ENCODE peak calls at places on chromosomes 13 and 19, in six cellular contexts. T is ovary, S is body of pancreas, I is adrenal gland, D is gastrocnemius medialis, A is IMR-90. W is an unnamed sample.

GRCh38 chr19:28020631-28021315 is 1192.2 kb downstream of the UQCRFS1 start:
- DNase-seq in T (no peak), S (no peak), I (no peak), D (no peak), A (no peak), W (no peak)

GRCh38 chr19:41226053-41226873 is 7.2 kb downstream of the AXL start:
- DNase-seq in T (peak), S (peak), I (peak), D (no peak), A (peak), W (peak)

GRCh38 chr19:48636859-48637448 is at the start of gene DBP:
- DNase-seq in T (peak), S (peak), I (peak), D (no peak), A (no peak), W (no peak)

GRCh38 chr13:100440756-100441421 is 147.7 kb downstream of the GGACT start:
- DNase-seq in T (no peak), S (no peak), I (no peak), D (no peak), A (peak), W (no peak)

GRCh38 chr19:44905437-44906160 is at the start of gene APOE:
- DNase-seq in T (peak), S (no peak), I (peak), D (no peak), A (no peak), W (no peak)

GRCh38 chr19:28705008-28705407 is 507.9 kb downstream of the UQCRFS1 start:
- DNase-seq in T (no peak), S (peak), I (no peak), D (no peak), A (peak), W (no peak)

GRCh38 chr13:19713186-19713965 is 69.4 kb downstream of the PSPC1 start:
- DNase-seq in T (no peak), S (no peak), I (no peak), D (no peak), A (peak), W (peak)

GRCh38 chr19:1296575-1297271 is 11.1 kb downstream of the EFNA2 start:
- DNase-seq in T (no peak), S (no peak), I (no peak), D (no peak), A (no peak), W (no peak)

GRCh38 chr19:4780860-4781259 is 10.7 kb upstream of the FEM1A start:
- DNase-seq in T (no peak), S (no peak), I (no peak), D (no peak), A (no peak), W (no peak)

GRCh38 chr19:46720516-46721239 is 3.8 kb upstream of the PRKD2 start:
- DNase-seq in T (no peak), S (no peak), I (no peak), D (no peak), A (no peak), W (no peak)
- TF ChIP-seq POLR2A in T (no peak), S (no peak), I (no peak), D (no peak), A (no peak), W (no peak)

GRCh38 chr13:112193463-112194166 is 126.7 kb downstream of the SOX1 start:
- DNase-seq in T (no peak), S (no peak), I (no peak), D (no peak), A (no peak), W (no peak)
- TF ChIP-seq POLR2A in T (no peak), S (no peak), I (no peak), D (no peak), A (no peak), W (no peak)

GRCh38 chr13:42277618-42278276 is 5.8 kb downstream of the AKAP11 start:
- DNase-seq in T (no peak), S (no peak), I (no peak), D (no peak), A (peak), W (no peak)
- TF ChIP-seq POLR2A in T (no peak), S (no peak), I (no peak), D (no peak), A (no peak), W (no peak)

GRCh38 chr19:52336117-52336811 is at the start of gene ZNF610:
- DNase-seq in T (peak), S (peak), I (peak), D (peak), A (peak), W (peak)
- TF ChIP-seq POLR2A in T (peak), S (peak), I (peak), D (peak), A (peak), W (peak)

DNA sequence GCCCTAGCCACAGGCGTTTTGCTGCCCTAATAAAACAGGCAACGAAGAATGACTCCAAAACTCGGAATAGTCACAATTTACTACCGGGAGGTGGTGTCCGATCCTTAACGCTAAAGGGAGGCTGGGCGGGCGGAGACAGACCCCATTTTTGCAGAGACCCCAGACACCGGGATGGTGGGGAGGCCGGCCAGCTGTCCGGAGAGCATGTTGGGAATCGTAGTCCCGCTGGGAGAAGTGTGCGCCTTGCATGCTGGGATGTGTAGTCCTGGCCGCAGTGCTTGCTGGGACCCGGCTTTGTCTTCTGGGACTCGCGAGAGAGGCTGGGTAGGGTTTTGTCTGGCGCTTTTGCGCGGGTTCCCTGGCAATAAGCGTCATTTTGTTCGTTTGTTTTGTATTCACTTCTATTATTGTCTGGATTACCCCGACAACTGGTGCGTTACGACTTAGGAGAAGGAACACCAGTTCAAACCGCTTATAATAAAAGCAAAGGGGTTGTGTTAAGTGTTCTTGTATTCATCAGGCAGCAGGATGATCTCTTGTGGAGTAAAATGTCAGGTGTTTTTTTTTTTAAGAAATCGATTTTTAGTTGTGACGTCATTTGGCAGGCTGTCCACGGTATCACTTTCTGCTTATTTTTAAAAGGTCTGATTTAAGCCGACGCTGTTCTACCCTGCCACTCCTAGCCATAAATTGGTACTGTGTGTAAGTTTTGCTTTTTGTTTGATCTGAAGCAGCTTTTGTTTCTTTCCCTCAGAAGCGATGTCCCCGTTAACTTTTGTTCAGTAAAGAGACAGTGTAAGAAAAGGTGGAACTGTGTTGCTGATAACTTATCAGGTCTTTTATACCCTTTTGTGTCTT is 676 bp upstream of the HSPH1 start:
- DNase-seq in T (peak), S (peak), I (peak), D (peak), A (peak), W (peak)
- TF ChIP-seq POLR2A in T (peak), S (peak), I (peak), D (peak), A (peak), W (peak)